ENCODE peak calls at places on chromosomes 13 and 19, in seven cellular contexts. One of them, this sample, is unnamed. For H3K27me3, the result is how much of the 10 kb centered on the place peaks cover.

GRCh38 chr19:47296036-47296435 is 13.6 kb upstream of the C5AR1 start:
- DNase-seq in K562: peak
- DNase-seq in stomach: peak
- DNase-seq in tibial nerve: peak
- DNase-seq in ovary: peak
- DNase-seq in sigmoid colon: peak
- DNase-seq in SK-N-SH: peak
- DNase-seq in this sample: peak

GRCh38 chr19:45440259-45440638 is 16.5 kb upstream of the ERCC1 start:
- DNase-seq in K562: peak
- DNase-seq in tibial nerve: no peak
- DNase-seq in SK-N-SH: no peak
- DNase-seq in stomach: no peak
- DNase-seq in ovary: no peak
- DNase-seq in sigmoid colon: no peak
- DNase-seq in this sample: no peak

GRCh38 chr19:57719901-57720519 is 7.4 kb downstream of the ZNF671 start:
- DNase-seq in tibial nerve: no peak
- DNase-seq in sigmoid colon: no peak
- DNase-seq in ovary: no peak
- DNase-seq in K562: no peak
- DNase-seq in stomach: no peak
- DNase-seq in SK-N-SH: no peak
- DNase-seq in this sample: no peak

GRCh38 chr13:27171830-27172494 is 351 bp upstream of the USP12 start:
- DNase-seq in tibial nerve: peak
- DNase-seq in sigmoid colon: peak
- DNase-seq in K562: peak
- DNase-seq in SK-N-SH: peak
- DNase-seq in stomach: peak
- DNase-seq in ovary: peak
- DNase-seq in this sample: peak

GRCh38 chr13:51849145-51850101 is 4.4 kb upstream of the TMEM272 start:
- DNase-seq in SK-N-SH: peak
- DNase-seq in K562: peak
- DNase-seq in tibial nerve: no peak
- DNase-seq in stomach: no peak
- DNase-seq in ovary: no peak
- DNase-seq in sigmoid colon: no peak
- DNase-seq in this sample: no peak

GRCh38 chr19:21463449-21464105 is 41.8 kb upstream of the ZNF429 start:
- DNase-seq in K562: peak
- DNase-seq in stomach: peak
- DNase-seq in sigmoid colon: no peak
- DNase-seq in tibial nerve: no peak
- DNase-seq in SK-N-SH: peak
- DNase-seq in ovary: peak
- DNase-seq in this sample: no peak

GRCh38 chr19:43664008-43664407 is 6.0 kb downstream of the PLAUR start:
- DNase-seq in tibial nerve: no peak
- DNase-seq in ovary: no peak
- DNase-seq in stomach: no peak
- DNase-seq in SK-N-SH: no peak
- DNase-seq in K562: no peak
- DNase-seq in sigmoid colon: no peak
- DNase-seq in this sample: no peak

GRCh38 chr19:10557603-10558197 is 8.1 kb downstream of the KRI1 start:
- DNase-seq in tibial nerve: no peak
- DNase-seq in stomach: no peak
- DNase-seq in ovary: no peak
- DNase-seq in SK-N-SH: no peak
- DNase-seq in K562: no peak
- DNase-seq in sigmoid colon: no peak
- DNase-seq in this sample: no peak

GRCh38 chr13:24632382-24633121 is 47.7 kb upstream of the ATP12A start:
- DNase-seq in ovary: no peak
- DNase-seq in K562: no peak
- DNase-seq in tibial nerve: no peak
- DNase-seq in sigmoid colon: no peak
- DNase-seq in SK-N-SH: no peak
- DNase-seq in stomach: no peak
- DNase-seq in this sample: no peak

GRCh38 chr13:114106526-114106925 is 25.9 kb downstream of the RASA3 start:
- DNase-seq in ovary: no peak
- DNase-seq in tibial nerve: no peak
- DNase-seq in K562: no peak
- DNase-seq in sigmoid colon: no peak
- DNase-seq in SK-N-SH: no peak
- DNase-seq in stomach: no peak
- DNase-seq in this sample: no peak

GRCh38 chr13:110338441-110339101 is 31.5 kb downstream of the COL4A2 start:
- DNase-seq in SK-N-SH: no peak
- DNase-seq in tibial nerve: peak
- DNase-seq in K562: no peak
- DNase-seq in stomach: no peak
- DNase-seq in sigmoid colon: peak
- DNase-seq in ovary: peak
- DNase-seq in this sample: no peak

GRCh38 chr19:11551603-11552235 is 7.3 kb downstream of the ELOF1 start:
- DNase-seq in SK-N-SH: peak
- DNase-seq in ovary: peak
- DNase-seq in K562: no peak
- DNase-seq in tibial nerve: no peak
- DNase-seq in stomach: no peak
- DNase-seq in sigmoid colon: peak
- DNase-seq in this sample: peak

GRCh38 chr13:101455863-101456262 is 3.4 kb downstream of the ITGBL1 start:
- DNase-seq in SK-N-SH: no peak
- DNase-seq in stomach: no peak
- DNase-seq in sigmoid colon: no peak
- DNase-seq in tibial nerve: no peak
- DNase-seq in ovary: no peak
- DNase-seq in K562: no peak
- DNase-seq in this sample: no peak

GRCh38 chr13:41352935-41353801 is 42.1 kb downstream of the NAA16 start:
- DNase-seq in ovary: no peak
- DNase-seq in sigmoid colon: no peak
- DNase-seq in stomach: no peak
- DNase-seq in K562: peak
- DNase-seq in SK-N-SH: peak
- DNase-seq in tibial nerve: peak
- DNase-seq in this sample: no peak

GRCh38 chr13:111342716-111343115 is 22.3 kb downstream of the TEX29 start:
- DNase-seq in ovary: no peak
- DNase-seq in tibial nerve: no peak
- DNase-seq in K562: no peak
- DNase-seq in SK-N-SH: no peak
- DNase-seq in sigmoid colon: no peak
- DNase-seq in stomach: no peak
- DNase-seq in this sample: no peak

GRCh38 chr13:64553411-64554129 is 2676.6 kb downstream of the PCDH9 start:
- DNase-seq in sigmoid colon: no peak
- DNase-seq in K562: no peak
- DNase-seq in stomach: no peak
- DNase-seq in tibial nerve: no peak
- DNase-seq in SK-N-SH: no peak
- DNase-seq in ovary: no peak
- DNase-seq in this sample: no peak

GRCh38 chr13:71902676-71903075 is 35.7 kb upstream of the DACH1 start:
- DNase-seq in ovary: no peak
- DNase-seq in stomach: no peak
- DNase-seq in sigmoid colon: no peak
- DNase-seq in K562: no peak
- DNase-seq in tibial nerve: no peak
- DNase-seq in SK-N-SH: no peak
- DNase-seq in this sample: no peak

GRCh38 chr19:39238944-39239343 is 5.9 kb downstream of the IFNL3 start:
- DNase-seq in tibial nerve: no peak
- DNase-seq in stomach: no peak
- DNase-seq in K562: no peak
- DNase-seq in ovary: no peak
- DNase-seq in SK-N-SH: no peak
- DNase-seq in sigmoid colon: no peak
- DNase-seq in this sample: no peak

GRCh38 chr19:39238209-39238608 is 6.6 kb downstream of the IFNL3 start:
- DNase-seq in SK-N-SH: no peak
- DNase-seq in sigmoid colon: no peak
- DNase-seq in ovary: no peak
- DNase-seq in stomach: no peak
- DNase-seq in tibial nerve: no peak
- DNase-seq in K562: no peak
- DNase-seq in this sample: no peak

GRCh38 chr19:39237200-39238184 is 7.3 kb downstream of the IFNL3 start:
- DNase-seq in tibial nerve: no peak
- DNase-seq in ovary: no peak
- DNase-seq in stomach: peak
- DNase-seq in SK-N-SH: no peak
- DNase-seq in K562: peak
- DNase-seq in sigmoid colon: no peak
- DNase-seq in this sample: peak

GRCh38 chr19:39232708-39233107 is 12.1 kb downstream of the IFNL3 start:
- DNase-seq in SK-N-SH: no peak
- DNase-seq in tibial nerve: no peak
- DNase-seq in ovary: no peak
- DNase-seq in sigmoid colon: no peak
- DNase-seq in K562: no peak
- DNase-seq in stomach: no peak
- DNase-seq in this sample: no peak

GRCh38 chr19:39236527-39236926 is 8.3 kb downstream of the IFNL3 start:
- DNase-seq in sigmoid colon: no peak
- DNase-seq in tibial nerve: no peak
- DNase-seq in stomach: peak
- DNase-seq in ovary: no peak
- DNase-seq in K562: no peak
- DNase-seq in SK-N-SH: no peak
- DNase-seq in this sample: no peak
- H3K27me3 ChIP-seq in sigmoid colon: under half
- H3K27me3 ChIP-seq in tibial nerve: under half
- H3K27me3 ChIP-seq in stomach: under half
- H3K27me3 ChIP-seq in ovary: under half
- H3K27me3 ChIP-seq in K562: under half
- H3K27me3 ChIP-seq in SK-N-SH: under half
- H3K27me3 ChIP-seq in this sample: under half

GRCh38 chr13:112850273-112850672 is 118.7 kb upstream of the MCF2L start:
- DNase-seq in sigmoid colon: peak
- DNase-seq in ovary: no peak
- DNase-seq in tibial nerve: no peak
- DNase-seq in stomach: no peak
- DNase-seq in K562: no peak
- DNase-seq in SK-N-SH: no peak
- DNase-seq in this sample: no peak
- TF ChIP-seq EP300 in sigmoid colon: no peak
- TF ChIP-seq EP300 in ovary: no peak
- TF ChIP-seq EP300 in tibial nerve: no peak
- TF ChIP-seq EP300 in stomach: no peak
- TF ChIP-seq EP300 in K562: no peak
- TF ChIP-seq EP300 in SK-N-SH: no peak
- TF ChIP-seq EP300 in this sample: no peak

GRCh38 chr19:14030997-14031718 is 404 bp upstream of the IL27RA start:
- DNase-seq in stomach: no peak
- DNase-seq in ovary: no peak
- DNase-seq in K562: no peak
- DNase-seq in SK-N-SH: peak
- DNase-seq in sigmoid colon: no peak
- DNase-seq in tibial nerve: no peak
- DNase-seq in this sample: no peak

GRCh38 chr19:14028901-14029300 is 953 bp downstream of the RLN3 start:
- DNase-seq in ovary: no peak
- DNase-seq in K562: no peak
- DNase-seq in tibial nerve: no peak
- DNase-seq in stomach: no peak
- DNase-seq in SK-N-SH: peak
- DNase-seq in sigmoid colon: no peak
- DNase-seq in this sample: no peak

GRCh38 chr19:14033946-14034345 is 2.4 kb downstream of the IL27RA start:
- DNase-seq in K562: no peak
- DNase-seq in tibial nerve: no peak
- DNase-seq in ovary: no peak
- DNase-seq in sigmoid colon: no peak
- DNase-seq in SK-N-SH: no peak
- DNase-seq in stomach: no peak
- DNase-seq in this sample: no peak

GRCh38 chr19:14035706-14036105 is 4.1 kb downstream of the IL27RA start:
- DNase-seq in ovary: no peak
- DNase-seq in stomach: no peak
- DNase-seq in sigmoid colon: no peak
- DNase-seq in K562: no peak
- DNase-seq in tibial nerve: no peak
- DNase-seq in SK-N-SH: no peak
- DNase-seq in this sample: no peak

DNA sequence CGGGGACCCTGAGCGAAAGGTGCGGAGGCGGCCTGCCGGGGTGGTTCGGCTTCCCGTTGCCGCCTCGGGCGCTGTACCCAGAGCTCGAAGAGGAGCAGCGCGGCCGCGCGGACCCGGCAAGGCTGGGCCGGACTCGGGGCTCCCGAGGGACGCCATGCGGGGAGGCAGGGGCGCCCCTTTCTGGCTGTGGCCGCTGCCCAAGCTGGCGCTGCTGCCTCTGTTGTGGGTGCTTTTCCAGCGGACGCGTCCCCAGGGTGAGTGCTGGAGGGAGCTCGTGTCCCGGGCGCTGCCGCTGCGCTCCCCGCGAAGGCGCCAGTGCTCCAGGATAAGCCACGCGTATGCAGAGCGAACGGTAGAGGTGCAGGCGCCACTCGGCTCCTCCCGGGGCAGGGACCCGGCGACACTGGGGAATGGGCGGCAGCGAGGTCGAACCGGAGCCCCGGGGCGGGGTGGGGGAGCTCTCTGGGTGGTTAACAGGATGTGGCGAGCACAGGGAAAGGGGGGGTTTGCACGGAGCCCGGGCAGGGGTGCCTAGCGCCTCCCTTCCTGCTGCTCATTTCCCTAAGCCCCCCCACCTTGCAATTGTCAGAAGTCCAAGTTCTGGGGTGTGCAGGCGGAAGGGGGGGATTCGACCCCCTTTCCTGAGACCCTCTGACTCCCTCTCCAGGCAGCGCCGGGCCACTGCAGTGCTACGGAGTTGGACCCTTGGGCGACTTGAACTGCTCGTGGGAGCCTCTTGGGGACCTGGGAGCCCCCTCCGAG is at the start of gene IL27RA:
- DNase-seq in tibial nerve: peak
- DNase-seq in SK-N-SH: peak
- DNase-seq in K562: peak
- DNase-seq in ovary: peak
- DNase-seq in stomach: peak
- DNase-seq in sigmoid colon: peak
- DNase-seq in this sample: peak
- H3K27ac ChIP-seq in tibial nerve: peak
- H3K27ac ChIP-seq in SK-N-SH: no peak
- H3K27ac ChIP-seq in K562: peak
- H3K27ac ChIP-seq in ovary: no peak
- H3K27ac ChIP-seq in stomach: peak
- H3K27ac ChIP-seq in sigmoid colon: peak
- H3K27ac ChIP-seq in this sample: peak

GRCh38 chr19:55441319-55441691 is 1.8 kb downstream of the SHISA7 start:
- DNase-seq in stomach: no peak
- DNase-seq in sigmoid colon: no peak
- DNase-seq in SK-N-SH: no peak
- DNase-seq in tibial nerve: no peak
- DNase-seq in K562: no peak
- DNase-seq in ovary: no peak
- DNase-seq in this sample: no peak
- H3K27me3 ChIP-seq in stomach: half or more
- H3K27me3 ChIP-seq in sigmoid colon: half or more
- H3K27me3 ChIP-seq in SK-N-SH: half or more
- H3K27me3 ChIP-seq in tibial nerve: under half
- H3K27me3 ChIP-seq in K562: under half
- H3K27me3 ChIP-seq in ovary: under half
- H3K27me3 ChIP-seq in this sample: under half

This sample was measured in upper lobe of left lung.